ENCODE peak calls at places on chromosome X, in six cellular contexts. Z, K, M, P, F and R are unnamed samples.

GRCh38 chrX:103309860-103310591 is 764 bp downstream of the BEX2 start:
- DNase-seq in Z (no peak), K (no peak), M (no peak), P (peak), F (no peak), R (no peak)

GRCh38 chrX:68059469-68059868 is 373.8 kb downstream of the OPHN1 start:
- DNase-seq in Z (no peak), K (no peak), M (no peak), P (no peak), F (no peak), R (no peak)

GRCh38 chrX:151675121-151675746 is 20.0 kb upstream of the PRRG3 start:
- DNase-seq in Z (no peak), K (no peak), M (no peak), P (peak), F (no peak), R (no peak)

GRCh38 chrX:134622056-134622812 is 36.0 kb downstream of the PLAC1 start:
- DNase-seq in Z (no peak), K (peak), M (no peak), P (no peak), F (no peak), R (no peak)

GRCh38 chrX:3518870-3519269 is 172.4 kb upstream of the MXRA5 start:
- DNase-seq in Z (no peak), K (peak), M (peak), P (no peak), F (no peak), R (no peak)

GRCh38 chrX:36957425-36958328 is 50.5 kb upstream of the FAM47C start:
- DNase-seq in Z (no peak), K (no peak), M (no peak), P (peak), F (no peak), R (no peak)

GRCh38 chrX:67094061-67094460 is 449.8 kb upstream of the AR start:
- DNase-seq in Z (no peak), K (no peak), M (no peak), P (no peak), F (no peak), R (no peak)

GRCh38 chrX:76555816-76556215 is 128.3 kb downstream of the MAGEE1 start:
- DNase-seq in Z (no peak), K (no peak), M (no peak), P (peak), F (no peak), R (no peak)

GRCh38 chrX:133538148-133538547 is 122.9 kb upstream of the GPC4 start:
- DNase-seq in Z (no peak), K (no peak), M (no peak), P (no peak), F (no peak), R (no peak)

GRCh38 chrX:14027511-14028019 is 2.1 kb downstream of the GEMIN8 start:
- DNase-seq in Z (no peak), K (no peak), M (no peak), P (no peak), F (no peak), R (no peak)

GRCh38 chrX:102517331-102517730 is 792 bp upstream of the TMSB15A start:
- DNase-seq in Z (no peak), K (no peak), M (no peak), P (no peak), F (no peak), R (no peak)

GRCh38 chrX:107542500-107542899 is 85.8 kb upstream of the PRPS1 start:
- DNase-seq in Z (no peak), K (no peak), M (no peak), P (no peak), F (no peak), R (no peak)

GRCh38 chrX:96183843-96184242 is 500.8 kb upstream of the DIAPH2 start:
- DNase-seq in Z (no peak), K (no peak), M (no peak), P (no peak), F (peak), R (no peak)

GRCh38 chrX:2913118-2913517 is 16.0 kb downstream of the ARSD start:
- DNase-seq in Z (no peak), K (no peak), M (no peak), P (no peak), F (no peak), R (no peak)

GRCh38 chrX:44422631-44423030 is 79.2 kb upstream of the EFHC2 start:
- DNase-seq in Z (no peak), K (no peak), M (no peak), P (no peak), F (no peak), R (no peak)

GRCh38 chrX:153727108-153727931 is 2.7 kb downstream of the ABCD1 start:
- DNase-seq in Z (no peak), K (no peak), M (no peak), P (no peak), F (peak), R (no peak)

GRCh38 chrX:135984220-135984619 is 1.0 kb upstream of the SLC9A6 start:
- DNase-seq in Z (no peak), K (no peak), M (no peak), P (no peak), F (no peak), R (no peak)

GRCh38 chrX:11792461-11793421 is 34.7 kb downstream of the MSL3 start:
- DNase-seq in Z (peak), K (no peak), M (no peak), P (no peak), F (no peak), R (no peak)

GRCh38 chrX:11666180-11666579 is 460 bp upstream of the ARHGAP6 start:
- DNase-seq in Z (no peak), K (no peak), M (no peak), P (peak), F (no peak), R (no peak)

GRCh38 chrX:17654116-17654515 is 83.2 kb upstream of the SCML1 start:
- DNase-seq in Z (no peak), K (no peak), M (no peak), P (no peak), F (no peak), R (no peak)

GRCh38 chrX:131792356-131792749 is 230.7 kb upstream of the STK26 start:
- DNase-seq in Z (no peak), K (peak), M (no peak), P (no peak), F (no peak), R (peak)
- TF ChIP-seq CTCF in Z (no peak), K (peak), M (no peak), P (no peak), F (no peak), R (no peak)

GRCh38 chrX:78514852-78515251 is 144.3 kb downstream of the RTL3 start:
- DNase-seq in Z (no peak), K (no peak), M (no peak), P (no peak), F (no peak), R (no peak)
- TF ChIP-seq CTCF in Z (no peak), K (no peak), M (no peak), P (no peak), F (no peak), R (no peak)

DNA sequence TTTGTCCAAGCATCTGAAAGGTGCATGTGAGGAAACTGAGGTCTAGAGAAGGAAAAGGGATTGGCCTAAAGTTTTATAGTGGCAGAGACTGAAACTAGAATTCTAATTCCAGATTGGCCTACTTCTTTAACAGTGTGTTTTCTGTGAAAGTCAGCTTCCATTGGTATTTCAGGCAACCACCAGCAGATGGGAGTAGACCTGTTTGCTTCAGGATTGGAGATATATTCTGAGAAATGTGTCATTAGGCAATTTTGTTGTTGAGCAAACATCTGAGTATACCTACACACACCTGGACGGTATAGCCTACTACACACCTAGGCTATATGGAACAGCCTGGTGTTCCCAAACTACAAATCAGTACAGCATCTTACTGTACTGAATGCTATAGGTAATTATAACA is 207.3 kb upstream of the RADX start:
- DNase-seq in Z (no peak), K (no peak), M (no peak), P (no peak), F (no peak), R (no peak)
- TF ChIP-seq CTCF in Z (no peak), K (no peak), M (no peak), P (no peak), F (no peak), R (no peak)

DNA sequence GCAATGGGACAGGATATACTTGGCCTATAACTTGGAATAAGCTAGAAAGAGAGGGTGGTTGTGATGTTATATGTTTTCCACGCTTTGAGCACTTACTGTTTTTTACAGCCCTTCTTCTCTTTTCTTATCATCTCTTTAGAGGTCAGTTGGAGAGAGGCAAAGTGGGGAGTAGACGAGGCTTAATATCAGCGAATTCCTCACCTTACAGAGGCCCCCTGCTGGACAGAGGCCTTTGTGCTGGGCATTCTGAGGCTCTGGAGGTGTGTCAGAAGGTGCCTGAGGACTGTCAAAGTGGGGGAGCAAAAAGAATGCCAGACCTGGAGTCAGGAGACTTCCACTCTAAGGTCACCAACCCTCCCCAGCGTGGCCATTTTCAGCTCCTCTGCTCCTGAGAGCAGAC is 42.5 kb downstream of the MAMLD1 start:
- DNase-seq in Z (no peak), K (no peak), M (no peak), P (no peak), F (no peak), R (no peak)
- TF ChIP-seq CTCF in Z (no peak), K (peak), M (no peak), P (no peak), F (no peak), R (no peak)

GRCh38 chrX:9940397-9940796 is 26.8 kb upstream of the CLDN34 start:
- DNase-seq in Z (no peak), K (no peak), M (peak), P (no peak), F (no peak), R (no peak)
- TF ChIP-seq CTCF in Z (no peak), K (no peak), M (no peak), P (no peak), F (no peak), R (no peak)